ENCODE peak calls at places on chromosomes 12 and 14, in five cellular contexts. N, J, E, M and Z are unnamed samples. For H3K4me1, the result is how much of the 10 kb centered on the place peaks cover.

GRCh38 chr14:101628471-101628966 is 67.2 kb downstream of the DIO3 start:
- DNase-seq in J (peak), N (peak), E (peak), M (peak), Z (peak)

GRCh38 chr12:4829793-4830162 is 79.9 kb upstream of the KCNA1 start:
- DNase-seq in E (no peak), J (no peak), N (no peak), M (no peak), Z (no peak)

GRCh38 chr12:108861878-108862587 is 4.7 kb upstream of the SSH1 start:
- DNase-seq in E (no peak), M (no peak), J (no peak), N (no peak), Z (no peak)

GRCh38 chr12:119613319-119613936 is 19.9 kb downstream of the TMEM233 start:
- DNase-seq in E (no peak), N (no peak), J (no peak), M (no peak), Z (no peak)

GRCh38 chr12:49037111-49037946 is 18.8 kb upstream of the PRKAG1 start:
- DNase-seq in E (no peak), J (no peak), M (peak), N (no peak), Z (no peak)

GRCh38 chr12:42590324-42590934 is 883 bp upstream of the PRICKLE1 start:
- DNase-seq in M (no peak), J (no peak), E (peak), N (peak), Z (peak)

GRCh38 chr12:39988574-39988973 is 117.3 kb downstream of the SLC2A13 start:
- DNase-seq in M (no peak), N (no peak), E (no peak), J (no peak), Z (no peak)

GRCh38 chr12:39503445-39503844 is 60.5 kb upstream of the KIF21A start:
- DNase-seq in M (no peak), E (no peak), J (no peak), N (peak), Z (no peak)

GRCh38 chr12:123954647-123955350 is 17.8 kb downstream of the CCDC92 start:
- DNase-seq in E (no peak), M (no peak), J (no peak), N (no peak), Z (no peak)

GRCh38 chr14:36935976-36936678 is 236.3 kb downstream of the SLC25A21 start:
- DNase-seq in N (no peak), E (no peak), J (no peak), M (no peak), Z (no peak)

GRCh38 chr14:57346741-57347140 is 43.6 kb upstream of the NAA30 start:
- DNase-seq in E (no peak), N (no peak), M (no peak), J (no peak), Z (no peak)

GRCh38 chr14:38839743-38840375 is 263.2 kb downstream of the SEC23A start:
- DNase-seq in M (no peak), E (no peak), N (no peak), J (no peak), Z (no peak)

GRCh38 chr12:89752331-89752730 is 43.7 kb upstream of the ATP2B1 start:
- DNase-seq in M (no peak), J (no peak), E (no peak), N (no peak), Z (no peak)

GRCh38 chr12:62995097-62995496 is 60.1 kb upstream of the PPM1H start:
- DNase-seq in N (no peak), J (no peak), M (no peak), E (no peak), Z (no peak)

GRCh38 chr14:103442288-103442687 is 57.1 kb downstream of the MARK3 start:
- DNase-seq in N (no peak), J (no peak), E (no peak), M (no peak), Z (no peak)

GRCh38 chr12:110079477-110080400 is 31.4 kb upstream of the C12orf76 start:
- DNase-seq in M (peak), E (no peak), N (peak), J (peak), Z (peak)

GRCh38 chr14:73741386-73741875 is 27.2 kb upstream of the PNMA1 start:
- DNase-seq in E (peak), M (peak), J (peak), N (no peak), Z (peak)

GRCh38 chr14:73742520-73743238 is 28.5 kb upstream of the PNMA1 start:
- DNase-seq in N (no peak), E (no peak), J (no peak), M (no peak), Z (no peak)

GRCh38 chr14:73743431-73743931 is 29.3 kb upstream of the PNMA1 start:
- DNase-seq in J (peak), E (no peak), N (no peak), M (no peak), Z (peak)

GRCh38 chr14:73740921-73741326 is 26.7 kb upstream of the PNMA1 start:
- DNase-seq in E (peak), J (no peak), N (no peak), M (peak), Z (peak)

DNA sequence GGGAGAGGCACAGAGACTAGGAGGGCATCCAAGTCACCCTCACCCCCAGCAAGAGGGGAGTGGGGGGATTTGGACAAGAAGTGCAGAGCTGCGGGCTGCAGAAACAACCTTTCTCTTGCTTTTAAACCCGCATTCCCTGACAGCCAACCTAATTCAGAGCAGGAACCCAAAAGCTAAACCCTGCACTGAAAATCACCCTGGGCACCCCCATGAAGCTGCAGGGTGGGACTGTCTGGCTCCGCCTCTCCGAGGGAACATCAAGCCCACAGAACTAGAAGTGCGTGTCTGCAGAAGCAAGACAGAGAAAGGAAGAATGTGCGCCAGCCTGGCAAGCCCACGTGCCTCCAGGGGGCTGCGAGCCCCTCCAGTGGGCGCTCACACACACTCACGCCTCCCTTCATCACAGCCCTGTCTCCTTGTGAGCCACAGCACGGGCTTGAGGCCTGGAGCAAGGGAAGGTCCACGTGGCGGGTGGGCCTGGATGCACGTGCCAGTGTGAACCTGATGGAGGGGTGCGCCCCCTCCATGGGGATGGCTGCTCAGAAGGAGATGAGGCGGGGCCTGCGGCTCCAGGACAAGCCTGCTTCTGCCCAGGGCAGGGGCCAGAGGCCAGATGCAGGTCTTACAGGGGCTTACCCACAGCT is 27.8 kb upstream of the PNMA1 start:
- DNase-seq in M (no peak), N (no peak), J (no peak), E (no peak), Z (no peak)
- H3K4me1 ChIP-seq in M (half or more), N (half or more), J (half or more), E (half or more), Z (half or more)

DNA sequence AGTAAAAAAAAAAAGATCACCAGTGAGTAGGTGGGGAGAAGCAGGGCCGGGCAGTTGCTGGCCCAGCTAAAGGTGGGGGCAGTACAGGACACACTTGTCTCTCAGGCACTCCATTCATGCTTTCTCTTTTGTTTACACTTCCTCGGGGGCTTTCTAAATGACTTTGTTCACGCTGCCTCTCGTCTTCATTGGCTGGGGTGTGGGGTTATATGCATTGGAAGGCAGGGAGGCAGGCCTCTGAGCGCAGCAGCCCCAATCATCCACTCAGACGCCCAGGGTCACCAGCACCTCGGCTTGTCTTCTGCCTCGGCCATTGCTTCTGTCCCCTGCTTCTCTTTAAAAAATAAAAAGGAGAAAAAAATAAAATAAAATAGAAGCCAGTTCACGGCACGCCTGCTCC is 369 bp downstream of the TGFB3 start:
- DNase-seq in N (no peak), J (no peak), E (no peak), M (no peak), Z (no peak)
- H3K4me1 ChIP-seq in N (under half), J (under half), E (under half), M (under half), Z (under half)

DNA sequence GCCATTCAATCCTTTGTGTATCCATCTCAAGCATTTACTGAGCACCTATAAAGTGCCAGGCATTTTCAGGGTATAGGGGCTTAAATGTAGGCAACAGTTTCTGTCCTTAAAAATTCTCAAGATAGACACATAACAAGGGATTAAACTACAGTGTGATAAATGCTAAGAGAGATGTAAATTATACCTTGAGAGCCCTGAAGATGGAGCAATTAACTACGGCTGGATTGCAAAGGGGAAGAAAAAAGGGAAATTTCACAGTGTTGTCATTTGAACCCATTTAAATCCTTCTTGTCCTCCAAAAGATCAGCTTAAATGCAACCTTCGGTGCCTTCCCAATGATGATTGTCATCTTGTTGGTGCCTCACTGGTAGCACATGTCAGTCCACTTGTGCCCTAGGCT is 11.5 kb upstream of the IL26 start:
- DNase-seq in N (no peak), J (no peak), E (no peak), M (no peak), Z (no peak)
- H3K4me1 ChIP-seq in N (under half), J (under half), E (under half), M (under half), Z (under half)

GRCh38 chr12:25089738-25090137 is 105.2 kb downstream of the DNAI7 start:
- DNase-seq in E (no peak), J (no peak), M (no peak), N (no peak), Z (no peak)
- H3K4me1 ChIP-seq in E (under half), J (under half), M (under half), N (under half), Z (under half)